ENCODE peak calls at places on chromosome 22, in four cellular contexts. V, Y, G and W are unnamed samples. For H3K4me1, the result is how much of the 10 kb centered on the place peaks cover.

GRCh38 chr22:35322126-35322525 is 22.4 kb downstream of the TOM1 start:
- DNase-seq in Y (no peak), V (no peak), G (no peak), W (no peak)

GRCh38 chr22:33853200-33854097 is 66.8 kb downstream of the LARGE1 start:
- DNase-seq in Y (peak), G (peak), V (peak), W (peak)

GRCh38 chr22:22395230-22395629 is 113.3 kb downstream of the ZNF280B start:
- DNase-seq in Y (peak), V (no peak), G (no peak), W (no peak)

GRCh38 chr22:22157500-22157822 is 87.1 kb upstream of the VPREB1 start:
- DNase-seq in V (no peak), Y (no peak), G (no peak), W (no peak)

GRCh38 chr22:49009359-49010063 is 818.2 kb downstream of the BRD1 start:
- DNase-seq in G (no peak), V (no peak), Y (no peak), W (no peak)

GRCh38 chr22:27223317-27224177 is 566.2 kb downstream of the MIAT start:
- DNase-seq in V (peak), G (no peak), Y (no peak), W (no peak)

GRCh38 chr22:47303161-47303890 is 540.9 kb downstream of the TBC1D22A start:
- DNase-seq in Y (no peak), G (no peak), V (peak), W (no peak)

GRCh38 chr22:31106651-31107205 is 640 bp downstream of the SELENOM start:
- DNase-seq in G (no peak), Y (no peak), V (no peak), W (peak)

GRCh38 chr22:49076300-49077035 is 751.2 kb downstream of the BRD1 start:
- DNase-seq in G (no peak), V (no peak), Y (no peak), W (no peak)

DNA sequence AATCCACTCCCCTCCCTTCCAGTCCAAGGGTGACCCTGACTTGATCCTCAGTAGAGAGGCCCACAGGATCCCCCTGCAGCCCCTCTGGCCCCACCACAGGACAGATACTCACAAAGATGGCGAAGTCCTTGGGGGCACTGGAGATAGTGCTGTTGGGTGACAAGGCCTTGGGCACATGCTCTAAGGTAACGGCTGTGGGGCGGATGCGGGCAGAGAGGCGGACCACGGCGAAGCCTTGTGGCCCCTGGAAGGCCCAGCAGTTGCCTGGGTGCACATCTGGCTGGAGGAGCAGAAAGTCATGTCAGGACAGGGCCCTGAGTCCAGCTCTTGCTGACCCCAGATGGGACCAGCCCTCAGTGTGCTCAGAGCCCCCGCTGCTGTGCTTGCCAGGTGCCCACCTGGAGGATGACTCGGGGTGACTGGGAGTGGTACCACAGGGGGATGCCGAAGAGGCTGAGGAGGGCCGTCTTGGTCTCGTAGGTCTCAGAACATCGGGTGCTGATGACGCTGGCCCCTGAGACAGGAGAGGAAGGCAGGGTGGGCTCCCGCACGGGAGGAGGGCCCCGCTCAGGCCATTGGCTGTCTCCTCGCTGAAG is 17.2 kb downstream of the SUN2 start:
- DNase-seq in V (no peak), G (no peak), Y (no peak), W (no peak)
- H3K27ac ChIP-seq in V (no peak), G (peak), Y (no peak), W (no peak)

DNA sequence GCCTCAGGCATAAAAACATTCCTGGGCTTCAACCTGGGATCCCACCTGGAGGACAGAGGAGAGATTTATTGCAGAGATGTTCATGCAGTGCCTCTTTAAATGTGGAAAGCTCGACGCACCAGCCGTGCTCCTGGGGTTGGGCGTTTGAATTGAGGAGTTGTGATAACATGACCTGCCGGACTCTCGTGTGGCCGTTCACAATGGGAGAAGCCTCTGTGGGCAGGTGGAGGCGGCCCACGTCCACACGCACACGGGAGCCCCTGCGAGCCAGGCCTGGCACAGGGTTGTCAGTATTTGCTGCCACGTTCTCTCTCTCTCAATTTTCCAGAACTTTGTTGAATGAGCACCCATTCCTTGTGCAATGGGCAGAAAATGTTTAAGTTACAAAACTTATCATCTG is 58.3 kb upstream of the PPARA start:
- DNase-seq in V (no peak), G (no peak), Y (no peak), W (no peak)
- H3K4me1 ChIP-seq in V (under half), G (half or more), Y (under half), W (under half)

GRCh38 chr22:36885474-36885873 is 24.7 kb downstream of the NCF4 start:
- DNase-seq in G (no peak), Y (no peak), V (no peak), W (no peak)

GRCh38 chr22:36884314-36885158 is 23.7 kb downstream of the NCF4 start:
- DNase-seq in V (no peak), G (no peak), Y (no peak), W (no peak)

GRCh38 chr22:36887164-36887563 is 26.3 kb upstream of the CSF2RB start:
- DNase-seq in Y (no peak), V (no peak), G (no peak), W (no peak)

GRCh38 chr22:36881504-36882245 is 20.9 kb downstream of the NCF4 start:
- DNase-seq in G (no peak), Y (no peak), V (no peak), W (no peak)

GRCh38 chr22:36886016-36886415 is 25.2 kb downstream of the NCF4 start:
- DNase-seq in Y (no peak), G (no peak), V (no peak), W (no peak)
- H3K27ac ChIP-seq in Y (no peak), G (no peak), V (no peak), W (no peak)

DNA sequence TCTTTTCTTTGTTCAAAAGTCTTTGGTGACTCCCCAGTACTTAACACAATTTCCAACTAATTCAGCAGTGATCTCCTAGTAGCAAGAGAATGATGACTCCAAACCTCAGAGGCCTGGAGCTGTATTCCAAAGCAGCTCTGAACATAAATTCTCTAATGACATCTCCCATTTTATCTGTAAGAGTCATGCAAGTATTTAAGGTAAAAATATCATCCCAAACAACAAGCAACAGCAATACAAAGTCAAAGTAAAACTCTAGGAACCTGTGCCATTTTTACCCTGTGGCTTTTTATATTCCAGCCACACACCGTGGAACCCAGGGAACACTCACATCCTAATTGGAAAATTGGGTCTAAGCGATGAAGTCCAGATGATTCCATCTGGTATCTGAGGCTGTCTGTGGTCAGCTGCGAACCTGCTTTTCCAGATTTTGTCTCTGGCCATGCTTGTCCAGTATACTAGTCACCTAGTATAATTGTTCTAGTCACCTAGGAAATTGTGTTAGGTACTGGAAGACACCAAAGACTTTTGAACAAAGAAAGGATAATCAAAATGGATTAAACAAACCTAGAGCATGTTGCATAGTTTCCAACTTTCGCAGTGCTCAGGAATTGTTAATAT is 92.3 kb upstream of the SLC25A18 start:
- DNase-seq in G (no peak), V (no peak), Y (no peak), W (no peak)
- H3K4me1 ChIP-seq in G (under half), V (under half), Y (under half), W (under half)

GRCh38 chr22:17782158-17782557 is 7.9 kb upstream of the BID start:
- DNase-seq in V (no peak), G (no peak), Y (no peak), W (no peak)

GRCh38 chr22:17782621-17783020 is 8.4 kb upstream of the BID start:
- DNase-seq in V (no peak), G (no peak), Y (no peak), W (peak)

GRCh38 chr22:17780741-17781318 is 6.6 kb upstream of the BID start:
- DNase-seq in Y (no peak), V (no peak), G (no peak), W (no peak)

GRCh38 chr22:17780116-17780740 is 6.0 kb upstream of the BID start:
- DNase-seq in Y (no peak), V (no peak), G (no peak), W (no peak)

GRCh38 chr22:17781319-17782031 is 7.2 kb upstream of the BID start:
- DNase-seq in Y (peak), V (peak), G (no peak), W (no peak)
- H3K27ac ChIP-seq in Y (no peak), V (peak), G (no peak), W (no peak)

GRCh38 chr22:20857838-20858614 is 585 bp downstream of the PI4KA start:
- DNase-seq in V (peak), Y (peak), G (peak), W (peak)

GRCh38 chr22:20862540-20862939 is 3.7 kb downstream of the SNAP29 start:
- DNase-seq in V (no peak), G (no peak), Y (no peak), W (no peak)

GRCh38 chr22:20857247-20857643 is 1.4 kb downstream of the PI4KA start:
- DNase-seq in G (no peak), V (no peak), Y (no peak), W (no peak)

GRCh38 chr22:20858615-20859416 is at the start of the genes PI4KA and SNAP29:
- DNase-seq in Y (peak), G (peak), V (peak), W (peak)

GRCh38 chr22:20859615-20860014 is 808 bp downstream of the SNAP29 start:
- DNase-seq in G (no peak), V (no peak), Y (no peak), W (no peak)
- H3K4me1 ChIP-seq in G (under half), V (under half), Y (under half), W (under half)

GRCh38 chr22:17512960-17513359 is 50.3 kb upstream of the SLC25A18 start:
- DNase-seq in G (no peak), Y (no peak), V (no peak), W (no peak)
- H3K27ac ChIP-seq in G (no peak), Y (no peak), V (no peak), W (no peak)